ENCODE peak calls at places on chromosomes 12 and 14, in five cellular contexts. P is RPMI7951, R is COR-L47, H is psoas muscle, T is iPS-NIHi11. I is an unnamed sample.

GRCh38 chr14:35051796-35052195 is 5.7 kb downstream of the FAM177A1 start:
- DNase-seq in P (no peak), T (no peak), H (no peak), R (no peak), I (no peak)

GRCh38 chr12:95838125-95838524 is 20.6 kb upstream of the SNRPF start:
- DNase-seq in R (peak), H (no peak), P (peak), T (no peak), I (no peak)

GRCh38 chr14:90274808-90275454 is 18.6 kb downstream of the PSMC1 start:
- DNase-seq in H (no peak), P (no peak), T (no peak), R (no peak), I (no peak)

GRCh38 chr14:23237772-23238594 is at the start of gene RNF212B:
- DNase-seq in R (peak), T (peak), H (peak), P (peak), I (peak)

GRCh38 chr14:23703027-23703426 is 66.9 kb downstream of the DHRS2 start:
- DNase-seq in P (no peak), R (no peak), H (no peak), T (no peak), I (no peak)

GRCh38 chr12:102480401-102480800 is at the start of gene IGF1:
- DNase-seq in R (no peak), P (peak), T (no peak), H (no peak), I (no peak)

GRCh38 chr12:69633061-69633460 is 22.4 kb upstream of the LRRC10 start:
- DNase-seq in P (no peak), T (no peak), H (no peak), R (no peak), I (no peak)

GRCh38 chr12:54011665-54012532 is 3.1 kb downstream of the HOXC8 start:
- DNase-seq in P (no peak), T (no peak), R (no peak), H (peak), I (no peak)

GRCh38 chr14:75016815-75017214 is 14.1 kb downstream of the EIF2B2 start:
- DNase-seq in T (no peak), R (no peak), H (no peak), P (no peak), I (no peak)

GRCh38 chr12:80777587-80777986 is 60.9 kb downstream of the MYF5 start:
- DNase-seq in R (no peak), H (no peak), P (no peak), T (no peak), I (no peak)

GRCh38 chr12:85658236-85658635 is 178.0 kb downstream of the RASSF9 start:
- DNase-seq in R (no peak), H (no peak), P (no peak), T (no peak), I (no peak)

GRCh38 chr12:117508468-117508867 is 147.0 kb upstream of the NOS1 start:
- DNase-seq in T (no peak), H (no peak), R (no peak), P (no peak), I (no peak)

GRCh38 chr14:21382886-21383847 is 652 bp downstream of the SUPT16H start:
- DNase-seq in T (peak), P (peak), H (peak), R (peak), I (no peak)

GRCh38 chr14:103526914-103527248 is 2.1 kb upstream of the TRMT61A start:
- DNase-seq in P (no peak), R (no peak), H (no peak), T (no peak), I (no peak)

GRCh38 chr14:81449114-81449513 is 49.0 kb upstream of the STON2 start:
- DNase-seq in P (no peak), R (no peak), H (peak), T (no peak), I (no peak)

GRCh38 chr12:12156116-12156515 is 85.4 kb downstream of the BCL2L14 start:
- DNase-seq in T (no peak), H (no peak), R (no peak), P (no peak), I (no peak)

GRCh38 chr12:124394462-124395128 is 99.7 kb downstream of the RFLNA start:
- DNase-seq in T (no peak), P (peak), R (no peak), H (no peak), I (no peak)

GRCh38 chr12:93870020-93870795 is 193.0 kb downstream of the CRADD start:
- DNase-seq in H (no peak), R (no peak), T (no peak), P (no peak), I (no peak)

GRCh38 chr12:132512197-132513069 is 22.5 kb downstream of the FBRSL1 start:
- DNase-seq in T (no peak), P (no peak), R (no peak), H (no peak), I (no peak)

GRCh38 chr12:5560242-5560641 is 128.3 kb downstream of the NTF3 start:
- DNase-seq in H (no peak), R (no peak), P (no peak), T (no peak), I (no peak)

GRCh38 chr12:128995619-128996018 is 142.3 kb downstream of the GLT1D1 start:
- DNase-seq in T (no peak), P (no peak), R (no peak), H (no peak), I (no peak)

GRCh38 chr14:66010695-66011094 is 475.5 kb upstream of the CCDC196 start:
- DNase-seq in H (no peak), P (no peak), R (no peak), T (no peak), I (no peak)

GRCh38 chr14:58824796-58825195 is 187.0 kb downstream of the DACT1 start:
- DNase-seq in H (no peak), T (no peak), R (no peak), P (no peak), I (no peak)

GRCh38 chr12:44875954-44876553 is at the start of gene NELL2:
- DNase-seq in R (peak), H (peak), P (peak), T (peak), I (no peak)